ENCODE peak calls at places on chromosomes 6 and 20, in nine cellular contexts. One of them, this sample, is unnamed.
A peak's percentile ranks its signal among the peaks of the same experiment; 100 is the strongest.

GRCh38 chr6:2579241-2579761 is 171.4 kb downstream of the MYLK4 start:
- DNase-seq in coronary artery: no peak
- DNase-seq in neuronal stem cell: no peak
- DNase-seq in NT2/D1: no peak
- DNase-seq in skeletal muscle cell: no peak
- DNase-seq in gastrocnemius medialis: no peak
- DNase-seq in transverse colon: no peak
- DNase-seq in heart right ventricle: no peak
- DNase-seq in AG09309: no peak
- DNase-seq in this sample: no peak

GRCh38 chr20:57810511-57811372 is 100.9 kb upstream of the PMEPA1 start:
- DNase-seq in neuronal stem cell: peak; percentile 17
- DNase-seq in skeletal muscle cell: no peak
- DNase-seq in transverse colon: no peak
- DNase-seq in NT2/D1: no peak
- DNase-seq in gastrocnemius medialis: no peak
- DNase-seq in AG09309: no peak
- DNase-seq in coronary artery: no peak
- DNase-seq in heart right ventricle: no peak
- DNase-seq in this sample: no peak

GRCh38 chr20:2399390-2399789 is 18.7 kb downstream of the TGM6 start:
- DNase-seq in NT2/D1: no peak
- DNase-seq in neuronal stem cell: no peak
- DNase-seq in transverse colon: no peak
- DNase-seq in heart right ventricle: no peak
- DNase-seq in AG09309: no peak
- DNase-seq in coronary artery: peak; percentile 12
- DNase-seq in skeletal muscle cell: no peak
- DNase-seq in gastrocnemius medialis: no peak
- DNase-seq in this sample: peak; percentile 43

GRCh38 chr20:59010321-59010994 is 3.4 kb upstream of the CTSZ start:
- DNase-seq in heart right ventricle: no peak
- DNase-seq in gastrocnemius medialis: no peak
- DNase-seq in transverse colon: peak; percentile 53
- DNase-seq in NT2/D1: no peak
- DNase-seq in AG09309: no peak
- DNase-seq in coronary artery: no peak
- DNase-seq in neuronal stem cell: no peak
- DNase-seq in skeletal muscle cell: no peak
- DNase-seq in this sample: no peak

GRCh38 chr20:40883097-40883496 is 145.5 kb upstream of the TOP1 start:
- DNase-seq in gastrocnemius medialis: no peak
- DNase-seq in AG09309: no peak
- DNase-seq in coronary artery: no peak
- DNase-seq in NT2/D1: no peak
- DNase-seq in transverse colon: no peak
- DNase-seq in skeletal muscle cell: no peak
- DNase-seq in heart right ventricle: no peak
- DNase-seq in neuronal stem cell: no peak
- DNase-seq in this sample: no peak

GRCh38 chr6:13952101-13952500 is 27.3 kb downstream of the RNF182 start:
- DNase-seq in NT2/D1: no peak
- DNase-seq in transverse colon: no peak
- DNase-seq in AG09309: no peak
- DNase-seq in heart right ventricle: no peak
- DNase-seq in gastrocnemius medialis: no peak
- DNase-seq in skeletal muscle cell: no peak
- DNase-seq in coronary artery: no peak
- DNase-seq in neuronal stem cell: no peak
- DNase-seq in this sample: no peak

GRCh38 chr6:13006578-13007300 is 290.2 kb downstream of the PHACTR1 start:
- DNase-seq in NT2/D1: no peak
- DNase-seq in neuronal stem cell: no peak
- DNase-seq in AG09309: no peak
- DNase-seq in gastrocnemius medialis: no peak
- DNase-seq in transverse colon: no peak
- DNase-seq in heart right ventricle: no peak
- DNase-seq in coronary artery: no peak
- DNase-seq in skeletal muscle cell: peak; percentile 39
- DNase-seq in this sample: no peak

GRCh38 chr6:88730602-88731001 is 232.8 kb downstream of the RNGTT start:
- DNase-seq in coronary artery: no peak
- DNase-seq in gastrocnemius medialis: no peak
- DNase-seq in AG09309: no peak
- DNase-seq in NT2/D1: peak; percentile 70
- DNase-seq in neuronal stem cell: no peak
- DNase-seq in heart right ventricle: no peak
- DNase-seq in skeletal muscle cell: peak; percentile 21
- DNase-seq in transverse colon: no peak
- DNase-seq in this sample: no peak

GRCh38 chr6:99347804-99348203 is 1.7 kb downstream of the FAXC start:
- DNase-seq in skeletal muscle cell: no peak
- DNase-seq in heart right ventricle: no peak
- DNase-seq in transverse colon: no peak
- DNase-seq in NT2/D1: no peak
- DNase-seq in neuronal stem cell: no peak
- DNase-seq in coronary artery: no peak
- DNase-seq in gastrocnemius medialis: no peak
- DNase-seq in AG09309: no peak
- DNase-seq in this sample: no peak

GRCh38 chr6:28947831-28948270 is 24.1 kb upstream of the TRIM27 start:
- DNase-seq in coronary artery: no peak
- DNase-seq in heart right ventricle: no peak
- DNase-seq in AG09309: no peak
- DNase-seq in neuronal stem cell: no peak
- DNase-seq in gastrocnemius medialis: no peak
- DNase-seq in skeletal muscle cell: no peak
- DNase-seq in transverse colon: peak; percentile 52
- DNase-seq in NT2/D1: no peak
- DNase-seq in this sample: no peak

GRCh38 chr6:28956331-28956730 is 32.5 kb upstream of the TRIM27 start:
- DNase-seq in coronary artery: no peak
- DNase-seq in heart right ventricle: no peak
- DNase-seq in AG09309: no peak
- DNase-seq in gastrocnemius medialis: no peak
- DNase-seq in skeletal muscle cell: no peak
- DNase-seq in NT2/D1: no peak
- DNase-seq in neuronal stem cell: no peak
- DNase-seq in transverse colon: no peak
- DNase-seq in this sample: no peak

GRCh38 chr6:28948782-28949486 is 25.1 kb upstream of the TRIM27 start:
- DNase-seq in heart right ventricle: no peak
- DNase-seq in NT2/D1: no peak
- DNase-seq in skeletal muscle cell: no peak
- DNase-seq in transverse colon: no peak
- DNase-seq in coronary artery: no peak
- DNase-seq in AG09309: no peak
- DNase-seq in neuronal stem cell: no peak
- DNase-seq in gastrocnemius medialis: no peak
- DNase-seq in this sample: no peak

DNA sequence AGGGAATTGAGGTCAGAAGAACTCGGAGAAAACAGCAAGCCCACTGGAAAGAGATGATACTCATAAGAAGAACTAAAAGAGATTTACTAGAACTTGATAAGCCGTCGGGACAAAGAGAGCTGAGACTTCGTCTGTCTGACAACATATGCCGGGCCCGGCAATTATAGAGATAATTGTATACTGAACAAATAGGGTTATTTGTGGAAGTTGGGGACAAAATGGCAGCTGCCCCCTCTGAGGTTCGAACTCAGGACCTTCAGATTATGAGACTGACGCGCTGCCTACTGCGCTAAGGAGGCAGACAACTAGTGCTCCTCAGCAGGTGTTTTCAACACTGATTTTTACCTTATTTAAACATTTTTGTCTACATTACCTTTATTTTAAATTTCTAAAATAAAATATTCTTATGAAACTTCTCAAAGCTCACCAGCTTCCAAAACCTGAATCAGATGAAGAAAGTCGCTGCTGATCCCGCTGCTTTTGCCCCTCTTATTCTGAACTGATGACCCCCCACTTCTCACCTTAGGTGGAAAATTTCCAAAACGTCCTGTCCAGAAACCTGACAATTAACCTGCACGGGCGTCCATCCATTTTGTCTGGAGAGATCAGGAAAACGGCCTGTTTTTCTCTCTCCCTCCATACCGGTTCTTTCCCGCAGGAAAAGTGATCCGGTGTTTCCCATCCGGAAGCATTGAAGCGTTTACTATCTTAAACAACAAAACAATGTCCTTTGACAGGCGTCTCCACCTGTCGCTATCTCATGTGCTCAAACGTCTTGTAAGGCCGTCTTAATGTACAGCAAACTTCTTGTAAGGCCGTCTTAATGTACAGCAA is 29.5 kb upstream of the TRIM27 start:
- DNase-seq in NT2/D1: no peak
- DNase-seq in AG09309: no peak
- DNase-seq in gastrocnemius medialis: no peak
- DNase-seq in skeletal muscle cell: no peak
- DNase-seq in neuronal stem cell: peak; percentile 43
- DNase-seq in transverse colon: peak; percentile 37
- DNase-seq in heart right ventricle: no peak
- DNase-seq in coronary artery: no peak
- DNase-seq in this sample: no peak
- H3K4me3 ChIP-seq in NT2/D1: peak overlapping the region; percentile 53
- H3K4me3 ChIP-seq in AG09309: peak overlapping the region; percentile 55
- H3K4me3 ChIP-seq in gastrocnemius medialis: peak overlapping the region; percentile 16
- H3K4me3 ChIP-seq in skeletal muscle cell: peak overlapping the region; percentile 55
- H3K4me3 ChIP-seq in neuronal stem cell: peak overlapping the region; percentile 55
- H3K4me3 ChIP-seq in transverse colon: peak overlapping the region; percentile 43
- H3K4me3 ChIP-seq in heart right ventricle: peak overlapping the region; percentile 44
- H3K4me3 ChIP-seq in coronary artery: peak overlapping the region; percentile 35
- H3K4me3 ChIP-seq in this sample: peak overlapping the region; percentile 11

DNA sequence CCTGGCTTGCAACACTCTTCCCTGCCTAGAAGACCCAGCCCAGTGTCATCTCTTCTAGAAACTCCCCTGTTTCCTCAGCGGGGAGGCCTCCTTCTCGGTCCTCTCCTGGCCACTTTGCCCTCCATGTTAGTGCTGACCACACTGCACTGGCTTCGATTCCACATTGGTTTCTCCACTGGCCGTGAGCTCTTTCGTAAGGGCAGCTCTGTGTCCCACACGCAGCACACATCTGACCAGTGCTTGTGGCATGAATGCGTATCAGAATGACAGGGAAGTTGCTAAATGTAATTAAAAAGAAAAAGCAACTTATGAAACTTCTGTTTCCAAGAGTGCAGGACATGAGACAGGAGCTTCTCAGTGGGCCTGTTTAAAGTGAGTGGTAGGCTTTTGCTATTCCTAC is 49.4 kb upstream of the FNDC1 start:
- DNase-seq in NT2/D1: no peak
- DNase-seq in coronary artery: no peak
- DNase-seq in neuronal stem cell: no peak
- DNase-seq in transverse colon: no peak
- DNase-seq in heart right ventricle: no peak
- DNase-seq in gastrocnemius medialis: no peak
- DNase-seq in AG09309: no peak
- DNase-seq in skeletal muscle cell: no peak
- DNase-seq in this sample: no peak
- H3K4me3 ChIP-seq in NT2/D1: no peak overlapping the region
- H3K4me3 ChIP-seq in coronary artery: no peak overlapping the region
- H3K4me3 ChIP-seq in neuronal stem cell: no peak overlapping the region
- H3K4me3 ChIP-seq in transverse colon: no peak overlapping the region
- H3K4me3 ChIP-seq in heart right ventricle: no peak overlapping the region
- H3K4me3 ChIP-seq in gastrocnemius medialis: no peak overlapping the region
- H3K4me3 ChIP-seq in AG09309: no peak overlapping the region
- H3K4me3 ChIP-seq in skeletal muscle cell: no peak overlapping the region
- H3K4me3 ChIP-seq in this sample: no peak overlapping the region

DNA sequence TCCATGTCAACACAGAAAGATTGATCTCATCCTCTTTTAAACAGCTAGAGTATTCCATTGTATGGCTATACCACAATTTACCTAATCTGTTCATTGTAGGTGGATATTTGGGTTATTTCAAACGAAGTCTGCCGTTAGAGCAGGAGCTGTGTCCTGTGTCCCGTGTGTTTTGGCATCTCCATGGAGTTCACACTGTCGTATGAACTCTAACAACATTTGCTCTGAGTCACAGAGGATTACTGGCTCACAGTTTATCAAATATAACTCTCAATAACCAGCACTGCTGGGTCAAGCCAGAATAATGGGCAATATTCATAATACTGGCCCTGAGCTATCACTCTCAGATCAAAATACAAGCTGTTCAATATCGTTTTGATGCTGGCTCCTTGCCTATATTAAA is 16.4 kb downstream of the TRAM2 start:
- DNase-seq in gastrocnemius medialis: no peak
- DNase-seq in heart right ventricle: no peak
- DNase-seq in skeletal muscle cell: no peak
- DNase-seq in neuronal stem cell: no peak
- DNase-seq in NT2/D1: no peak
- DNase-seq in AG09309: no peak
- DNase-seq in coronary artery: no peak
- DNase-seq in transverse colon: no peak
- DNase-seq in this sample: no peak
- H3K4me3 ChIP-seq in gastrocnemius medialis: no peak overlapping the region
- H3K4me3 ChIP-seq in heart right ventricle: no peak overlapping the region
- H3K4me3 ChIP-seq in skeletal muscle cell: no peak overlapping the region
- H3K4me3 ChIP-seq in neuronal stem cell: no peak overlapping the region
- H3K4me3 ChIP-seq in NT2/D1: no peak overlapping the region
- H3K4me3 ChIP-seq in AG09309: no peak overlapping the region
- H3K4me3 ChIP-seq in coronary artery: no peak overlapping the region
- H3K4me3 ChIP-seq in transverse colon: no peak overlapping the region
- H3K4me3 ChIP-seq in this sample: no peak overlapping the region

GRCh38 chr20:19970256-19970765 is 46.9 kb upstream of the NAA20 start:
- DNase-seq in neuronal stem cell: no peak
- DNase-seq in NT2/D1: no peak
- DNase-seq in transverse colon: no peak
- DNase-seq in heart right ventricle: no peak
- DNase-seq in skeletal muscle cell: no peak
- DNase-seq in AG09309: no peak
- DNase-seq in gastrocnemius medialis: no peak
- DNase-seq in coronary artery: no peak
- DNase-seq in this sample: no peak
- H3K4me3 ChIP-seq in neuronal stem cell: no peak overlapping the region
- H3K4me3 ChIP-seq in NT2/D1: no peak overlapping the region
- H3K4me3 ChIP-seq in transverse colon: no peak overlapping the region
- H3K4me3 ChIP-seq in heart right ventricle: no peak overlapping the region
- H3K4me3 ChIP-seq in skeletal muscle cell: no peak overlapping the region
- H3K4me3 ChIP-seq in AG09309: no peak overlapping the region
- H3K4me3 ChIP-seq in gastrocnemius medialis: no peak overlapping the region
- H3K4me3 ChIP-seq in coronary artery: no peak overlapping the region
- H3K4me3 ChIP-seq in this sample: no peak overlapping the region

DNA sequence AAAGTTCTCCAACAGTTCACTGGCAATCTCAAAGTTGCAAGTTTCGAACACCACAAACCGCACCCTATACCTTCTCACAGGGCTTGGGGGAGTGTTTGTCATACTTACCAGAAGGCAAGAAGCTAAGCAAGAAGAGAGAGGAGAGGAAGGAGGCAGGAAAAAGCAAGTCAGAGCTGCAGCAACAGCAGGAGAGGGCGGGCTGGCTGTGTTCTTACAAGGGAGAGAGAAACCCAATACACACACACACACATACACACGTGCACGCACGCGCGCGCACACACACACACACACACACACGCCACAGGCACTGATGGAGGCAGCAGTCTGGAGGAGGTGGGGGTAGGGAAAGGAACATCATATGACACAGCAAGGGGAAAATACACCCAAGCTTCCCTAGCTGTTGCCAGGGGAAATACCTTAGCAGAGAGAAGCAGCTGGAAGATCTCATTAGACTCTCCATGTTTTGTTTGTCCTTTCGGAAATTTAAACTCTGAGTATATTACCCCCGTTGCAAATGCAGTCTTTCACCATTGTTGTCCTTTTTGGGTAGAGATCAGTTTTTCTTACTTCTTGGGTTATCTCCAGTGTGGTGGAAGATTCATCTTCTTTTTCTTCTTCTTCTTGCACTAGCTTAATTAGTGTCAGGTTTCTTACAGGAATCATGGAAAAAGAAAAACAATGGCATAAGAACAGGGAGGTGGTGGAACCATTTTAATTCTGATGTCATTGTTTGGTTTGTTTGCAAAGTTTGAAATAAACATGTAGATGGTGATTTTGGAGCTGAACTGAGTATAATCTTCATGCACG is at the start of gene TXLNB:
- DNase-seq in NT2/D1: no peak
- DNase-seq in gastrocnemius medialis: peak; percentile 94
- DNase-seq in coronary artery: peak; percentile 80
- DNase-seq in neuronal stem cell: no peak
- DNase-seq in transverse colon: peak; percentile 78
- DNase-seq in AG09309: no peak
- DNase-seq in heart right ventricle: peak; percentile 83
- DNase-seq in skeletal muscle cell: peak; percentile 83
- DNase-seq in this sample: peak; percentile 58
- H3K4me3 ChIP-seq in NT2/D1: no peak within 1 kb of the TSS
- H3K4me3 ChIP-seq in gastrocnemius medialis: peak within 1 kb of the TSS; percentile 47
- H3K4me3 ChIP-seq in coronary artery: peak within 1 kb of the TSS; percentile 46
- H3K4me3 ChIP-seq in neuronal stem cell: peak within 1 kb of the TSS; percentile 30
- H3K4me3 ChIP-seq in transverse colon: peak within 1 kb of the TSS; percentile 10
- H3K4me3 ChIP-seq in AG09309: peak within 1 kb of the TSS; percentile 15
- H3K4me3 ChIP-seq in heart right ventricle: peak within 1 kb of the TSS; percentile 52
- H3K4me3 ChIP-seq in skeletal muscle cell: peak within 1 kb of the TSS; percentile 36
- H3K4me3 ChIP-seq in this sample: peak within 1 kb of the TSS; percentile 31